ENCODE peak calls at places on chromosome 12, in four cellular contexts. D is transverse colon, C is ovary, R is stomach. B is an unnamed sample.

GRCh38 chr12:88578274-88578673 is 2.0 kb downstream of the KITLG start:
- DNase-seq in D (no peak), C (no peak), R (no peak), B (no peak)

GRCh38 chr12:79689041-79689476 is 1.7 kb downstream of the PAWR start:
- DNase-seq in D (no peak), C (no peak), R (no peak), B (no peak)

GRCh38 chr12:108618079-108618952 is 15.4 kb downstream of the SELPLG start:
- DNase-seq in D (peak), C (peak), R (peak), B (peak)

GRCh38 chr12:25789520-25789919 is 169.0 kb upstream of the RASSF8 start:
- DNase-seq in D (no peak), C (peak), R (no peak), B (peak)

GRCh38 chr12:47396902-47397663 is 308.7 kb downstream of the RPAP3 start:
- DNase-seq in D (no peak), C (no peak), R (no peak), B (no peak)

GRCh38 chr12:27013606-27014084 is 539 bp downstream of the TM7SF3 start:
- DNase-seq in D (peak), C (no peak), R (no peak), B (no peak)

GRCh38 chr12:92538970-92539749 is 163.6 kb upstream of the PLEKHG7 start:
- DNase-seq in D (no peak), C (no peak), R (no peak), B (no peak)

GRCh38 chr12:57215668-57216013 is 953 bp upstream of the NXPH4 start:
- DNase-seq in D (no peak), C (no peak), R (no peak), B (no peak)

GRCh38 chr12:5022465-5023061 is 21.1 kb upstream of the KCNA5 start:
- DNase-seq in D (peak), C (no peak), R (peak), B (no peak)

GRCh38 chr12:6942331-6942665 is 1.3 kb upstream of the RNU7-1 start:
- DNase-seq in D (no peak), C (peak), R (no peak), B (no peak)

GRCh38 chr12:6941267-6941666 is 2.3 kb upstream of the RNU7-1 start:
- DNase-seq in D (no peak), C (peak), R (no peak), B (no peak)

GRCh38 chr12:6943387-6943718 is 263 bp upstream of the RNU7-1 start:
- DNase-seq in D (peak), C (peak), R (peak), B (peak)

GRCh38 chr12:6943719-6944380 is at the start of the genes C12orf57 and RNU7-1:
- DNase-seq in D (peak), C (peak), R (peak), B (no peak)

DNA sequence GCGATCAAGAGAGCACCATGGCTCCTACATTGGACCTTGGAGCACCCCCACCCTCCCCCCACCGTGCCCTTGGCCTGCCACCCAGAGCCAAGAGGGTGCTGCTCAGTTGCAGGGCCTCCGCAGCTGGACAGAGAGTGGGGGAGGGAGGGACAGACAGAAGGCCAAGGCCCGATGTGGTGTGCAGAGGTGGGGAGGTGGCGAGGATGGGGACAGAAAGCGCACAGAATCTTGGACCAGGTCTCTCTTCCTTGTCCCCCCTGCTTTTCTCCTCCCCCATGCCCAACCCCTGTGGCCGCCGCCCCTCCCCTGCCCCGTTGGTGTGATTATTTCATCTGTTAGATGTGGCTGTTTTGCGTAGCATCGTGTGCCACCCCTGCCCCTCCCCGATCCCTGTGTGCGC is 1.8 kb upstream of the RNU7-1 start:
- DNase-seq in D (no peak), C (peak), R (no peak), B (no peak)
- H3K27ac ChIP-seq in D (peak), C (no peak), R (no peak), B (peak)

DNA sequence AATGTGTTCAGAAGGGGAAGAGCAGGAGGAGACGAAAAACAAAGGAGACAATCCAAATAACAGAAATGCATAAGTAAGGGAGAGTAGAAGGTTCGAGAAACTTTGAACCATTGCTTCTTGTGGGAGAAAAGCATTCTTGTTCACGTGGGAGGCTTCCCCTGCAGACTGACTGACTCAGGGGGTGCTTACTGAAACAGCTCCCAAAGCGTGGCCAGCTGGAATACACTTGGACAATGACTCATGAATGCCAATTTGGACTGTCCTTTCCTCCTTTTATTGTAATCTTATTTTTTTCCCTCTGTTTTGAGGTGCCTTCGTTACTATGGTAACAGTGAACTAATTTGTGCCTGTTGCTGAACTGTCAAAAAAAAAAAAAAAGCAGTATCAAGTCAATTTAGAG is 74.0 kb downstream of the NEDD1 start:
- DNase-seq in D (no peak), C (no peak), R (no peak), B (no peak)
- TF ChIP-seq EP300 in D (no peak), C (no peak), R (no peak), B (no peak)

GRCh38 chr12:81147286-81147919 is 69.5 kb downstream of the ACSS3 start:
- DNase-seq in D (no peak), C (no peak), R (no peak), B (no peak)
- H3K27ac ChIP-seq in D (no peak), C (no peak), R (no peak), B (no peak)

GRCh38 chr12:18825138-18825537 is 87.2 kb downstream of the CAPZA3 start:
- DNase-seq in D (no peak), C (no peak), R (no peak), B (no peak)

GRCh38 chr12:18827913-18828312 is 90.0 kb downstream of the CAPZA3 start:
- DNase-seq in D (no peak), C (no peak), R (no peak), B (no peak)

GRCh38 chr12:18828483-18828882 is 90.6 kb downstream of the CAPZA3 start:
- DNase-seq in D (no peak), C (no peak), R (no peak), B (no peak)

GRCh38 chr12:18824287-18824686 is 86.4 kb downstream of the CAPZA3 start:
- DNase-seq in D (no peak), C (no peak), R (no peak), B (no peak)

GRCh38 chr12:18828987-18829386 is 91.1 kb downstream of the CAPZA3 start:
- DNase-seq in D (no peak), C (no peak), R (no peak), B (no peak)
- TF ChIP-seq EP300 in D (no peak), C (no peak), R (no peak), B (no peak)

GRCh38 chr12:53060721-53061276 is 10.9 kb downstream of the TNS2 start:
- DNase-seq in D (no peak), C (no peak), R (peak), B (peak)

GRCh38 chr12:53062977-53063707 is 13.3 kb downstream of the TNS2 start:
- DNase-seq in D (no peak), C (no peak), R (no peak), B (peak)

GRCh38 chr12:53063708-53064612 is 14.1 kb downstream of the TNS2 start:
- DNase-seq in D (peak), C (peak), R (no peak), B (peak)

GRCh38 chr12:53061404-53062010 is 11.6 kb downstream of the TNS2 start:
- DNase-seq in D (peak), C (peak), R (peak), B (peak)

DNA sequence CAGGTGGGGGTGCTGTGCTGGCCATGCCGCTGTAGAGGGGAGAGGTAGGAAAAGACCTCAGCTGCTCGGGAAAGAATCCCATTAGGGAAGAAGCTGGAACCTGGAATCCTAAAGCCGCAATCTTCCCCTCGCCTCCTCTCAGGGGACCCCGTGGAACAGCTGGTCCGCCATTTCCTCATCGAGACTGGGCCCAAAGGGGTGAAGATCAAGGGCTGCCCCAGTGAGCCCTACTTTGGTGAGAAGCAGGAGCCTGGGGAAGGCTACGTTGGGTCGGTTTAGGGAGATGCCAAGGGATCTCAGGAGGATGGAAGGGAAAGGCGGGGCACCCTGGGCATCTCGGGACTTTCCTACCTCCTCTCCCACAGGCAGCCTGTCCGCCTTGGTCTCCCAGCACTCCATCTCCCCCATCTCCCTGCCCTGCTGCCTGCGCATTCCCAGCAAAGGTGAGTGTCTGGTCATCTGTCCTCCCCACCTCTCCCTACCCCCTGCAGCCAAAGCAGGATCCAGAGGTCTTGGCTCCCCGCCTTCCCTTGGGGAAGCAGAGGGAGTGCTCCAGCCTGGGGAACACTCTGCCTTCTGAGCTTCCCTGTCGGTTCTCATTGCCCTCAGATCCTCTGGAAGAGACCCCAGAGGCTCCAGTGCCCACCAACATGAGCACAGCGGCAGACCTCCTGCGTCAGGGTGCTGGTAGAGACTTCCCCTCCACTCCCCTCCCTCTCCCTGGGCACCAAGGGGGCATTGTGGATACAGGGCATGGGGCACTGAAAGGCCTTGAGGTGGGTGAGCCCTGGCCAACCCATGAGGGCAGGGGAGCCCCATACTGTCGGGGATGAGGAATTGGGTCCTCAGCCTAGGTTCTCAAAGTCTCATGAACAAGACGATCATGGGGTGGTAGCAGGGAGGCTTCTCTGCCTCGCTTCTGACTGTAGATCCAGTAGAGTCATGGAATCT is 12.4 kb downstream of the TNS2 start:
- DNase-seq in D (no peak), C (no peak), R (no peak), B (peak)
- H3K27ac ChIP-seq in D (no peak), C (peak), R (no peak), B (peak)

GRCh38 chr12:112506513-112507166 is 87.9 kb downstream of the PTPN11 start:
- DNase-seq in D (no peak), C (no peak), R (no peak), B (no peak)
- TF ChIP-seq EP300 in D (no peak), C (no peak), R (no peak), B (no peak)

DNA sequence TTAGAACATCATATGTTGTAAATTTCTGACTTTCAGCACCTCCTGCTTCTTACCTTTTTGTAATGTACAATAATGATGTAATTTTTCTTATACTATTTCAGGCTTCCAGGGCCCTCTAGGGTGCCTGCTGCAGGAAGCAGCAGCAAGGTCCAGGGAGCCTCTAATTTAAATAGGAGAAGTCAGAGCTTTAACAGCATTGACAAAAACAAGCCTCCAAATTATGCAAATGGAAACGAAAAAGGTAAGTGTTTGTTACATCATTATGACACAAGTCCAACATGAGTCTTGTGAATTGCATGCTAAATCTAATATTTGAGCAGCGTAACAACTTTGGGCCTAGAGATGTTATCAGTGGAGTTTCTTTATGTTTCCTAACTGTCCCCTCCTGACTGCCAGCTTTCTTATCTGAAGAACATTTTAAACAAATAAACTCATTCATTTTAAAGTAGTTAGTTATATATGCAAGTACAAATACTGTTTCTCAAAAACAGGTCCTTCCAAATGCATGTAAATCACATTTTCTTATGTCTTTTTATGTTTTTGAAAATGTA is 167.6 kb downstream of the NAV3 start:
- DNase-seq in D (no peak), C (no peak), R (no peak), B (no peak)
- H3K27ac ChIP-seq in D (no peak), C (no peak), R (no peak), B (no peak)

DNA sequence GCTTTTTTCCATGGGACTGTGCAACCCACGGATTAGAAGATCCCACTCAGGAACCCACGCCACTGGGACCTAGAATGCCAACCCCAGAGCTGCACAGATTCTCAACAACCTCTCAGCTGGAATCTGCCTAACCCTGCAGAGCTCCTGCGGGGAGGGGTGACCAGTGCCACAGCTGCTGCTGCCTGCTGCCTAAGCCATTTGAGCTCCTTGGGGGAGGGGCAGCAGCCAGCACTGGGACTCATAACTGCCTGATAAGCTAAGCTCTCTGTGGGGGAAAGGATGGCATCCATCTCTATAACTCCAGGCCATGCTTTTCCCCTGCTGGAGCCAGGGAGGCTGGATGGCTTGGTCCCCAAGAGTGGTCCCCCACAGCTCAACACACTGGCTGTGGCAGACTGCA is 182.8 kb downstream of the SLC5A8 start:
- DNase-seq in D (no peak), C (no peak), R (no peak), B (no peak)
- TF ChIP-seq EP300 in D (no peak), C (no peak), R (no peak), B (no peak)

GRCh38 chr12:21648378-21648777 is 9.3 kb downstream of the LDHB start:
- DNase-seq in D (no peak), C (no peak), R (no peak), B (no peak)
- H3K27ac ChIP-seq in D (no peak), C (no peak), R (no peak), B (no peak)

GRCh38 chr12:32091696-32092095 is 15.0 kb upstream of the BICD1 start:
- DNase-seq in D (no peak), C (no peak), R (no peak), B (no peak)

GRCh38 chr12:32087301-32087700 is 19.3 kb upstream of the BICD1 start:
- DNase-seq in D (no peak), C (no peak), R (no peak), B (no peak)

GRCh38 chr12:32084017-32084688 is 22.5 kb upstream of the BICD1 start:
- DNase-seq in D (no peak), C (no peak), R (no peak), B (no peak)

GRCh38 chr12:32084753-32085152 is 21.9 kb upstream of the BICD1 start:
- DNase-seq in D (no peak), C (no peak), R (no peak), B (no peak)

DNA sequence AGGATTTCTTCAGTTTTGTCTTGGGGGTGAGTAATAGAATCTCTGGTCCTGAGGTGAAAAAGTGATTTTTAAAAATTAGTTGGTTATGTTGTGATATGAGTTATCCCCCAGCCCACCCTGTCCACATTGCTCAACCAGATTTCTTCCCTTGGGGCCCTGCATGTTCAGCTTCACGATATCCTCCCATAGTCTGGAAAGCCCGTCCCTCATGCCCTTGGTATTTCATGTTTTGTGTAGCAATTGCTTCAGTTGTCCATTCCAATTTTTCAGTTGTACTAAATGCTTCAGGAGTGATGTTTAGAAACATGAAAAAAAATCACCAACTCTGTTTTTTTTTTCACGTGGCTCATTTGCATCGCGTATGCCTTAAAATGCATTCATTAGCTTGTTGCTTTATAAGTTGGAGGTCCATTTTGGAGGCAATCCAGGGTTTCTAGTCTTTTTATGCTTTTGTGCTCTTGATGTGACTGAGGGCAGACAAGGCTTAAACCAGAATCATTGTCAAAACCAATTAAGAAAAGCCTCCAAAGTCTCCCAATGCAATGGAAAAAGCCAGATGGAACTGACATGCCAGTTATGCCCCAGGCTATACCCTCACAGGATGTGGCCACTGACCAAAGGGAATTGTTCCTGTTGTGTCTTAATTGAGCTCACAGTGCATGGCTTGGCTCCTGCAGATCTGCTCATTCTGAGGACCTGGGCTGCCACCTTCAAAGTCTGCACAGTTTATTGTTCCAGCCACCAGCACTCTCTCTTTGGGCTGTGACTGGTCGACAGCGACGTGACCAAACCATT is 17.3 kb upstream of the BICD1 start:
- DNase-seq in D (no peak), C (no peak), R (no peak), B (no peak)
- TF ChIP-seq EP300 in D (no peak), C (no peak), R (no peak), B (no peak)

B was measured in tibial nerve.